ENCODE peak calls at places on chromosomes 12 and 14, in six cellular contexts. H, P, D, S, X and Y are unnamed samples.

GRCh38 chr14:42736408-42736807 is 1129.7 kb downstream of the LRFN5 start:
- DNase-seq in H (no peak), P (no peak), D (no peak), S (no peak), X (no peak), Y (no peak)

GRCh38 chr12:12720052-12720451 is 2.9 kb downstream of the CDKN1B start:
- DNase-seq in H (no peak), P (no peak), D (peak; percentile 53), S (no peak), X (no peak), Y (no peak)

GRCh38 chr12:131537267-131537920 is 173.5 kb upstream of the SFSWAP start:
- DNase-seq in H (no peak), P (no peak), D (no peak), S (no peak), X (no peak), Y (no peak)

GRCh38 chr14:85024931-85025330 is 505.0 kb upstream of the FLRT2 start:
- DNase-seq in H (no peak), P (no peak), D (no peak), S (no peak), X (no peak), Y (no peak)

GRCh38 chr12:7295529-7295928 is 8.3 kb upstream of the ACSM4 start:
- DNase-seq in H (no peak), P (no peak), D (no peak), S (no peak), X (no peak), Y (no peak)

GRCh38 chr12:644818-645552 is 18.3 kb downstream of the NINJ2 start:
- DNase-seq in H (no peak), P (no peak), D (no peak), S (no peak), X (no peak), Y (no peak)

GRCh38 chr12:68934392-68934791 is 1.4 kb upstream of the CPM start:
- DNase-seq in H (no peak), P (no peak), D (no peak), S (no peak), X (no peak), Y (no peak)

GRCh38 chr12:97148941-97149559 is 242.0 kb downstream of the NEDD1 start:
- DNase-seq in H (peak; percentile 41), P (peak; percentile 21), D (peak; percentile 13), S (peak; percentile 28), X (peak; percentile 33), Y (peak; percentile 42)

GRCh38 chr12:6532927-6533652 is 1.2 kb upstream of the GAPDH start:
- DNase-seq in H (peak; percentile 58), P (peak; percentile 16), D (peak; percentile 77), S (peak; percentile 80), X (peak; percentile 59), Y (peak; percentile 88)

GRCh38 chr12:3661028-3661427 is 91.9 kb downstream of the CRACR2A start:
- DNase-seq in H (no peak), P (peak; percentile 37), D (no peak), S (no peak), X (no peak), Y (no peak)

GRCh38 chr12:104219908-104220404 is 4.4 kb downstream of the TXNRD1 start:
- DNase-seq in H (peak; percentile 75), P (no peak), D (no peak), S (no peak), X (no peak), Y (peak; percentile 89)

GRCh38 chr12:39127401-39127800 is 222.0 kb upstream of the CPNE8 start:
- DNase-seq in H (no peak), P (no peak), D (no peak), S (no peak), X (no peak), Y (peak; percentile 86)

GRCh38 chr14:68604822-68605221 is 188.0 kb downstream of the ZFP36L1 start:
- DNase-seq in H (no peak), P (no peak), D (no peak), S (no peak), X (no peak), Y (no peak)

GRCh38 chr14:99968931-99969330 is 96.3 kb upstream of the EVL start:
- DNase-seq in H (no peak), P (no peak), D (no peak), S (no peak), X (no peak), Y (no peak)

GRCh38 chr12:78562358-78563205 is 302.0 kb upstream of the SYT1 start:
- DNase-seq in H (no peak), P (peak; percentile 8), D (peak; percentile 27), S (no peak), X (no peak), Y (no peak)

GRCh38 chr12:49917126-49917787 is 13.6 kb upstream of the FAIM2 start:
- DNase-seq in H (no peak), P (no peak), D (no peak), S (no peak), X (no peak), Y (no peak)

GRCh38 chr14:96470331-96470730 is 31.9 kb upstream of the PAPOLA start:
- DNase-seq in H (no peak), P (no peak), D (no peak), S (no peak), X (no peak), Y (no peak)

GRCh38 chr14:70934084-70934483 is 26.8 kb downstream of the PCNX1 start:
- DNase-seq in H (no peak), P (no peak), D (no peak), S (no peak), X (no peak), Y (no peak)

GRCh38 chr14:54773171-54774006 is 129.2 kb downstream of the GCH1 start:
- DNase-seq in H (peak; percentile 83), P (no peak), D (peak; percentile 85), S (peak; percentile 78), X (peak; percentile 77), Y (peak; percentile 99)

GRCh38 chr12:111673503-111673902 is 12.3 kb downstream of the BRAP start:
- DNase-seq in H (no peak), P (no peak), D (no peak), S (no peak), X (no peak), Y (no peak)

GRCh38 chr12:115147916-115148315 is 463.9 kb upstream of the TBX3 start:
- DNase-seq in H (no peak), P (no peak), D (no peak), S (no peak), X (no peak), Y (no peak)

GRCh38 chr12:114671664-114672476 is 12.1 kb downstream of the TBX3 start:
- DNase-seq in H (no peak), P (no peak), D (no peak), S (no peak), X (no peak), Y (no peak)

GRCh38 chr14:67486890-67487289 is 1.6 kb downstream of the TMEM229B start:
- DNase-seq in H (no peak), P (no peak), D (no peak), S (peak; percentile 68), X (no peak), Y (no peak)

GRCh38 chr12:102957339-102958050 is at the start of gene ASCL1:
- DNase-seq in H (no peak), P (peak; percentile 96), D (no peak), S (no peak), X (no peak), Y (no peak)

GRCh38 chr12:13962699-13963098 is 18.7 kb downstream of the GRIN2B start:
- DNase-seq in H (no peak), P (no peak), D (no peak), S (no peak), X (peak; percentile 32), Y (peak; percentile 27)

GRCh38 chr12:124646385-124647230 is 79.2 kb upstream of the NCOR2 start:
- DNase-seq in H (peak; percentile 63), P (no peak), D (no peak), S (no peak), X (no peak), Y (no peak)

GRCh38 chr14:62614117-62614516 is 431.1 kb downstream of the KCNH5 start:
- DNase-seq in H (no peak), P (no peak), D (no peak), S (no peak), X (no peak), Y (no peak)

GRCh38 chr14:104936361-104937155 is 11.9 kb downstream of the PLD4 start:
- DNase-seq in H (no peak), P (no peak), D (no peak), S (peak; percentile 9), X (no peak), Y (no peak)

GRCh38 chr12:11941601-11942360 is 129.0 kb upstream of the BCL2L14 start:
- DNase-seq in H (no peak), P (no peak), D (peak; percentile 90), S (no peak), X (no peak), Y (no peak)

GRCh38 chr12:52720487-52720886 is 17.2 kb upstream of the KRT77 start:
- DNase-seq in H (no peak), P (no peak), D (no peak), S (no peak), X (no peak), Y (no peak)

GRCh38 chr14:82710257-82710841 is 1176.7 kb upstream of the SEL1L start:
- DNase-seq in H (peak; percentile 19), P (peak; percentile 7), D (peak; percentile 33), S (no peak), X (peak; percentile 10), Y (peak; percentile 48)

GRCh38 chr12:69739287-69740191 is 879 bp downstream of the RAB3IP start:
- DNase-seq in H (peak; percentile 61), P (no peak), D (peak; percentile 24), S (peak; percentile 23), X (peak; percentile 45), Y (no peak)

GRCh38 chr12:95548539-95549391 is 2.5 kb downstream of the USP44 start:
- DNase-seq in H (peak; percentile 71), P (peak; percentile 17), D (no peak), S (peak; percentile 64), X (peak; percentile 87), Y (no peak)

GRCh38 chr12:107515446-107515958 is 170.1 kb upstream of the PWP1 start:
- DNase-seq in H (peak; percentile 8), P (no peak), D (no peak), S (peak; percentile 43), X (no peak), Y (no peak)